ENCODE peak calls at places on chromosomes 11 and 22, in nine cellular contexts. V is cardiac muscle cell, I is GM23338, O is lower lobe of right lung, D is AG09309, C is transverse colon, H is chondrocyte, F is stomach, K is epithelial cell of esophagus. L is an unnamed sample.

GRCh38 chr11:11681536-11681935 is 59.7 kb upstream of the GALNT18 start:
- DNase-seq in V (no peak), I (no peak), O (no peak), D (no peak), C (no peak), H (no peak), F (no peak), K (no peak), L (no peak)

GRCh38 chr11:132030896-132031295 is 660.5 kb downstream of the NTM start:
- DNase-seq in V (no peak), I (no peak), O (no peak), D (no peak), C (no peak), H (no peak), F (no peak), K (no peak), L (no peak)

GRCh38 chr11:66957971-66958231 is 282 bp downstream of the PC start:
- DNase-seq in V (no peak), I (peak; percentile 68), O (no peak), D (no peak), C (no peak), H (no peak), F (no peak), K (no peak), L (no peak)

GRCh38 chr11:43786016-43786415 is 94.6 kb upstream of the ALKBH3 start:
- DNase-seq in V (no peak), I (no peak), O (no peak), D (no peak), C (no peak), H (no peak), F (no peak), K (no peak), L (no peak)

GRCh38 chr11:16403851-16404250 is 47.5 kb upstream of the SOX6 start:
- DNase-seq in V (no peak), I (no peak), O (no peak), D (no peak), C (no peak), H (no peak), F (no peak), K (no peak), L (no peak)

GRCh38 chr22:29691636-29692326 is 28.0 kb upstream of the CABP7 start:
- DNase-seq in V (no peak), I (peak; percentile 71), O (no peak), D (no peak), C (no peak), H (no peak), F (no peak), K (no peak), L (no peak)

GRCh38 chr11:97743205-97743742 is 1277.5 kb upstream of the CNTN5 start:
- DNase-seq in V (no peak), I (no peak), O (no peak), D (no peak), C (no peak), H (no peak), F (no peak), K (peak; percentile 85), L (no peak)

GRCh38 chr11:67031791-67032561 is 9.0 kb downstream of the SYT12 start:
- DNase-seq in V (no peak), I (no peak), O (no peak), D (no peak), C (no peak), H (no peak), F (no peak), K (peak; percentile 68), L (no peak)

GRCh38 chr11:18765554-18765953 is 26.0 kb downstream of the PTPN5 start:
- DNase-seq in V (no peak), I (no peak), O (no peak), D (no peak), C (no peak), H (no peak), F (no peak), K (peak; percentile 34), L (no peak)

GRCh38 chr11:73163638-73164174 is 21.6 kb upstream of the FCHSD2 start:
- DNase-seq in V (no peak), I (no peak), O (no peak), D (no peak), C (no peak), H (no peak), F (no peak), K (peak; percentile 18), L (no peak)

GRCh38 chr22:25777411-25777810 is 35.4 kb downstream of the MYO18B start:
- DNase-seq in V (no peak), I (no peak), O (no peak), D (no peak), C (no peak), H (no peak), F (no peak), K (no peak), L (no peak)

GRCh38 chr22:25780673-25781072 is 38.7 kb downstream of the MYO18B start:
- DNase-seq in V (peak; percentile 23), I (no peak), O (no peak), D (no peak), C (no peak), H (no peak), F (no peak), K (no peak), L (no peak)

GRCh38 chr22:25779890-25780289 is 37.9 kb downstream of the MYO18B start:
- DNase-seq in V (no peak), I (no peak), O (no peak), D (no peak), C (no peak), H (no peak), F (no peak), K (no peak), L (no peak)

GRCh38 chr22:25777870-25778269 is 35.9 kb downstream of the MYO18B start:
- DNase-seq in V (no peak), I (peak; percentile 44), O (no peak), D (peak; percentile 11), C (no peak), H (no peak), F (no peak), K (peak; percentile 54), L (no peak)

DNA sequence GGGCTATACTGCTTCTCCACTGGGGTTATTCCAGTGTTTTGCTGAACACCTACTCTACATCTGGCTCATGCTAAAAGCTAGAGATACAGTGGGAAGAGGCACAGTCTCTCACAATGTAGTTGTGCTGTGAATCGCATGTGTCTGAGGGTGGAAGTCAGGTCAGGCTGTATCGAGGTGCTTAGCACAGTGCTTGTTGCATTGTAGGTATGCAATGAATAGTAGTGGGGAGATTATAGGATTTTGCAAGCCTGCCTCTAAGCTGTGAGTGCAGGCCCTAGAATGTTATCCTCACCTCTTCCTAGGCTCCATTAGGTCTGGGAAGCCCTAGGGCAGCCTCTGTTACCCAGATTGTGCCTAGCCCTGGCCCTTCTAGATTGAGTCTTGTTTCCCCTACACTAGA is 37.4 kb downstream of the MYO18B start:
- DNase-seq in V (no peak), I (no peak), O (no peak), D (no peak), C (no peak), H (no peak), F (no peak), K (no peak), L (no peak)
- TF ChIP-seq CTCF in V (no peak), I (no peak), O (no peak), D (no peak), C (no peak), H (no peak), F (no peak), K (no peak), L (no peak)

GRCh38 chr22:41354979-41355378 is 26.8 kb upstream of the TEF start:
- DNase-seq in V (no peak), I (no peak), O (no peak), D (no peak), C (no peak), H (no peak), F (no peak), K (no peak), L (no peak)
- TF ChIP-seq CTCF in V (no peak), I (no peak), O (no peak), D (no peak), C (no peak), H (no peak), F (no peak), K (no peak), L (no peak)

GRCh38 chr11:34855754-34856095 is 60.5 kb downstream of the APIP start:
- DNase-seq in V (no peak), I (peak; percentile 6), O (no peak), D (no peak), C (no peak), H (no peak), F (no peak), K (no peak), L (no peak)
- TF ChIP-seq CTCF in V (no peak), I (peak; percentile 36), O (no peak), D (no peak), C (no peak), H (no peak), F (no peak), K (no peak), L (no peak)

GRCh38 chr11:65477271-65478029 is 21.4 kb upstream of the MALAT1 start:
- DNase-seq in V (peak; percentile 94), I (peak; percentile 96), O (peak; percentile 98), D (no peak), C (peak; percentile 98), H (peak; percentile 99), F (peak; percentile 97), K (peak; percentile 95), L (peak; percentile 96)

GRCh38 chr11:65476632-65477270 is 22.1 kb upstream of the MALAT1 start:
- DNase-seq in V (no peak), I (no peak), O (no peak), D (no peak), C (peak; percentile 81), H (peak; percentile 41), F (peak; percentile 64), K (no peak), L (no peak)

GRCh38 chr11:65478411-65479183 is 20.2 kb upstream of the MALAT1 start:
- DNase-seq in V (no peak), I (no peak), O (peak; percentile 64), D (no peak), C (peak; percentile 61), H (peak; percentile 92), F (peak; percentile 54), K (peak; percentile 23), L (no peak)

GRCh38 chr11:65482306-65482850 is 16.5 kb upstream of the MALAT1 start:
- DNase-seq in V (no peak), I (no peak), O (no peak), D (no peak), C (no peak), H (no peak), F (no peak), K (no peak), L (no peak)

DNA sequence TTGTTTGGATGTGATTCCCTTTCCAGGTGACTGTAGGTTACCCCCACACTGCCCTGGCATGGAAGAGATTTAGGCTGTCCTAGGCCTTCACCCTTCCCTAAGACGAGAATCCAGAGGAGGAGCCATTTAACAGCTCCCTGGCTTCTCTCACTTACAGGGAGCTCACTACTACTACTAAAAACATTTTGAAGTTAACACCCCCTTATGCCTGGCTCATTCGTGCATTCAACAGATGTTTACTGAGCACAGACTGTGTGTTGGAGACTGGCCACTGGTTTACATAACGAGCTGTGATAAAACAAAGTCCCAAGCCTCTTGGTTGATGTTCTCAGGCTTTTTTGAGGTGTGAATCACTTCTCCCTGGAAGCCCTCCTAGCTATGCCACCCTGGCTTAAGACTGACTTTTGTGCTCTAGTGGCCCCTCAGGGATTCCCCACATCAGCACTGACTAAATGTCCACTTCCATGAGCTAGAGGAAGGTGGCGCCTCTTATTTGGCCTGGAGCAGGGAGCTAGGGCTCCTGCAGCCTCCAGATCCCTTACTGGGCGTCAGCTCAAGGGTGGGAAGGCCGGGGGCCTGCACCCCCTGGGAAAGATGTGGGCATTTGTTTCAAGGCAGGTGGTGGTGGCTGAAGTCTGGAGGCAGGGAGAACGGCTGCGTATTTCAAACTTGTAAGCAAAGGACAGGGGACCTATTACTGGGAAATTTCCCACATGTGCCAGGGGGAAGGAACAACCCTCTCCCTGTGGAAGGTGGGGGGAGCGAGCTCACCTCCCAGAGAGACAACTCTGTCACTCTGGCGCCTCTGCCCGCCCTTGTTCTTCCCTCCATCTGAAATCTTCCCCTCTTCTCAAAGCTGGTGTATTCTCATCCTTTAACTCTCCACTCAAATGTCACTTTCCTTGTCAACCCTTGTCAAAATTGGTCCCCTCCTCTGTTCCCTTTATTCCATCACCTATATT is 19.4 kb upstream of the MALAT1 start:
- DNase-seq in V (no peak), I (peak; percentile 83), O (no peak), D (peak; percentile 96), C (peak; percentile 64), H (peak; percentile 59), F (peak; percentile 77), K (peak; percentile 52), L (no peak)
- TF ChIP-seq CTCF in V (peak; percentile 43), I (peak; percentile 69), O (peak; percentile 38), D (peak; percentile 61), C (no peak), H (peak; percentile 71), F (no peak), K (peak; percentile 33), L (peak; percentile 45)

L was measured in osteocyte.